ENCODE peak calls at places on chromosome 14, in four cellular contexts. One of them, this sample, is unnamed.

GRCh38 chr14:34098045-34098984 is 147.4 kb upstream of the EGLN3 start:
- DNase-seq in A673: peak; percentile 40
- DNase-seq in AG20443: peak; percentile 64
- DNase-seq in stimulated activated naive CD8-positive, alpha-beta T cell treated with anti-CD3 and anti-CD28 coated beads, Interleukin-15, Interleukin-2, amounts not matched to agents 100 U/mL and 50 U/mL, for 24 hours: peak; percentile 14
- DNase-seq in this sample: peak; percentile 58

GRCh38 chr14:50082784-50083466 is 33.4 kb downstream of the VCPKMT start:
- DNase-seq in A673: no peak
- DNase-seq in AG20443: no peak
- DNase-seq in stimulated activated naive CD8-positive, alpha-beta T cell treated with anti-CD3 and anti-CD28 coated beads, Interleukin-15, Interleukin-2, amounts not matched to agents 100 U/mL and 50 U/mL, for 24 hours: peak; percentile 86
- DNase-seq in this sample: no peak

GRCh38 chr14:103542545-103543088 is 13.6 kb downstream of the TRMT61A start:
- DNase-seq in A673: no peak
- DNase-seq in AG20443: peak; percentile 83
- DNase-seq in stimulated activated naive CD8-positive, alpha-beta T cell treated with anti-CD3 and anti-CD28 coated beads, Interleukin-15, Interleukin-2, amounts not matched to agents 100 U/mL and 50 U/mL, for 24 hours: no peak
- DNase-seq in this sample: no peak

GRCh38 chr14:20830831-20831230 is 28.2 kb upstream of the RNASE1 start:
- DNase-seq in A673: no peak
- DNase-seq in AG20443: no peak
- DNase-seq in stimulated activated naive CD8-positive, alpha-beta T cell treated with anti-CD3 and anti-CD28 coated beads, Interleukin-15, Interleukin-2, amounts not matched to agents 100 U/mL and 50 U/mL, for 24 hours: no peak
- DNase-seq in this sample: no peak

GRCh38 chr14:63677891-63678379 is 36.3 kb upstream of the WDR89 start:
- DNase-seq in A673: peak; percentile 43
- DNase-seq in AG20443: peak; percentile 17
- DNase-seq in stimulated activated naive CD8-positive, alpha-beta T cell treated with anti-CD3 and anti-CD28 coated beads, Interleukin-15, Interleukin-2, amounts not matched to agents 100 U/mL and 50 U/mL, for 24 hours: no peak
- DNase-seq in this sample: no peak

GRCh38 chr14:85617799-85618198 is 87.9 kb downstream of the FLRT2 start:
- DNase-seq in A673: peak; percentile 73
- DNase-seq in AG20443: no peak
- DNase-seq in stimulated activated naive CD8-positive, alpha-beta T cell treated with anti-CD3 and anti-CD28 coated beads, Interleukin-15, Interleukin-2, amounts not matched to agents 100 U/mL and 50 U/mL, for 24 hours: no peak
- DNase-seq in this sample: no peak

GRCh38 chr14:53742226-53742607 is 214.4 kb downstream of the BMP4 start:
- DNase-seq in A673: peak; percentile 12
- DNase-seq in AG20443: no peak
- DNase-seq in stimulated activated naive CD8-positive, alpha-beta T cell treated with anti-CD3 and anti-CD28 coated beads, Interleukin-15, Interleukin-2, amounts not matched to agents 100 U/mL and 50 U/mL, for 24 hours: no peak
- DNase-seq in this sample: no peak

GRCh38 chr14:93037354-93037753 is 78.4 kb downstream of the ITPK1 start:
- DNase-seq in A673: no peak
- DNase-seq in AG20443: no peak
- DNase-seq in stimulated activated naive CD8-positive, alpha-beta T cell treated with anti-CD3 and anti-CD28 coated beads, Interleukin-15, Interleukin-2, amounts not matched to agents 100 U/mL and 50 U/mL, for 24 hours: no peak
- DNase-seq in this sample: no peak

GRCh38 chr14:61607570-61608244 is 87.6 kb upstream of the HIF1A start:
- DNase-seq in A673: peak; percentile 20
- DNase-seq in AG20443: no peak
- DNase-seq in stimulated activated naive CD8-positive, alpha-beta T cell treated with anti-CD3 and anti-CD28 coated beads, Interleukin-15, Interleukin-2, amounts not matched to agents 100 U/mL and 50 U/mL, for 24 hours: peak; percentile 20
- DNase-seq in this sample: no peak

GRCh38 chr14:54627325-54627717 is 60.4 kb downstream of the SAMD4A start:
- DNase-seq in A673: no peak
- DNase-seq in AG20443: peak; percentile 16
- DNase-seq in stimulated activated naive CD8-positive, alpha-beta T cell treated with anti-CD3 and anti-CD28 coated beads, Interleukin-15, Interleukin-2, amounts not matched to agents 100 U/mL and 50 U/mL, for 24 hours: no peak
- DNase-seq in this sample: no peak

GRCh38 chr14:83993545-83993944 is 1536.4 kb upstream of the FLRT2 start:
- DNase-seq in A673: no peak
- DNase-seq in AG20443: no peak
- DNase-seq in stimulated activated naive CD8-positive, alpha-beta T cell treated with anti-CD3 and anti-CD28 coated beads, Interleukin-15, Interleukin-2, amounts not matched to agents 100 U/mL and 50 U/mL, for 24 hours: no peak
- DNase-seq in this sample: no peak

GRCh38 chr14:50964683-50965390 is 20.6 kb upstream of the PYGL start:
- DNase-seq in A673: peak; percentile 64
- DNase-seq in AG20443: peak; percentile 59
- DNase-seq in stimulated activated naive CD8-positive, alpha-beta T cell treated with anti-CD3 and anti-CD28 coated beads, Interleukin-15, Interleukin-2, amounts not matched to agents 100 U/mL and 50 U/mL, for 24 hours: no peak
- DNase-seq in this sample: no peak

GRCh38 chr14:25833341-25834121 is 764.3 kb downstream of the NOVA1 start:
- DNase-seq in A673: peak; percentile 87
- DNase-seq in AG20443: no peak
- DNase-seq in stimulated activated naive CD8-positive, alpha-beta T cell treated with anti-CD3 and anti-CD28 coated beads, Interleukin-15, Interleukin-2, amounts not matched to agents 100 U/mL and 50 U/mL, for 24 hours: peak; percentile 2
- DNase-seq in this sample: peak; percentile 75

GRCh38 chr14:104582649-104583048 is 3.1 kb downstream of the C14orf180 start:
- DNase-seq in A673: no peak
- DNase-seq in AG20443: no peak
- DNase-seq in stimulated activated naive CD8-positive, alpha-beta T cell treated with anti-CD3 and anti-CD28 coated beads, Interleukin-15, Interleukin-2, amounts not matched to agents 100 U/mL and 50 U/mL, for 24 hours: no peak
- DNase-seq in this sample: no peak

GRCh38 chr14:99271288-99271941 is 582 bp downstream of the BCL11B start:
- DNase-seq in A673: no peak
- DNase-seq in AG20443: no peak
- DNase-seq in stimulated activated naive CD8-positive, alpha-beta T cell treated with anti-CD3 and anti-CD28 coated beads, Interleukin-15, Interleukin-2, amounts not matched to agents 100 U/mL and 50 U/mL, for 24 hours: no peak
- DNase-seq in this sample: no peak

GRCh38 chr14:74475678-74476077 is 17.4 kb downstream of the NPC2 start:
- DNase-seq in A673: no peak
- DNase-seq in AG20443: peak; percentile 78
- DNase-seq in stimulated activated naive CD8-positive, alpha-beta T cell treated with anti-CD3 and anti-CD28 coated beads, Interleukin-15, Interleukin-2, amounts not matched to agents 100 U/mL and 50 U/mL, for 24 hours: no peak
- DNase-seq in this sample: no peak

GRCh38 chr14:49134940-49135339 is 451.2 kb downstream of the RPS29 start:
- DNase-seq in A673: peak; percentile 29
- DNase-seq in AG20443: no peak
- DNase-seq in stimulated activated naive CD8-positive, alpha-beta T cell treated with anti-CD3 and anti-CD28 coated beads, Interleukin-15, Interleukin-2, amounts not matched to agents 100 U/mL and 50 U/mL, for 24 hours: no peak
- DNase-seq in this sample: peak; percentile 37

GRCh38 chr14:94649543-94650443 is 37.6 kb downstream of the SERPINA3 start:
- DNase-seq in A673: no peak
- DNase-seq in AG20443: no peak
- DNase-seq in stimulated activated naive CD8-positive, alpha-beta T cell treated with anti-CD3 and anti-CD28 coated beads, Interleukin-15, Interleukin-2, amounts not matched to agents 100 U/mL and 50 U/mL, for 24 hours: no peak
- DNase-seq in this sample: no peak

GRCh38 chr14:85233756-85234545 is 296.0 kb upstream of the FLRT2 start:
- DNase-seq in A673: no peak
- DNase-seq in AG20443: peak; percentile 16
- DNase-seq in stimulated activated naive CD8-positive, alpha-beta T cell treated with anti-CD3 and anti-CD28 coated beads, Interleukin-15, Interleukin-2, amounts not matched to agents 100 U/mL and 50 U/mL, for 24 hours: no peak
- DNase-seq in this sample: peak; percentile 4

GRCh38 chr14:68955164-68955921 is 23.8 kb downstream of the ACTN1 start:
- DNase-seq in A673: peak; percentile 25
- DNase-seq in AG20443: peak; percentile 25
- DNase-seq in stimulated activated naive CD8-positive, alpha-beta T cell treated with anti-CD3 and anti-CD28 coated beads, Interleukin-15, Interleukin-2, amounts not matched to agents 100 U/mL and 50 U/mL, for 24 hours: no peak
- DNase-seq in this sample: no peak

GRCh38 chr14:35766700-35767082 is 42.4 kb downstream of the RALGAPA1 start:
- DNase-seq in A673: no peak
- DNase-seq in AG20443: no peak
- DNase-seq in stimulated activated naive CD8-positive, alpha-beta T cell treated with anti-CD3 and anti-CD28 coated beads, Interleukin-15, Interleukin-2, amounts not matched to agents 100 U/mL and 50 U/mL, for 24 hours: peak; percentile 7
- DNase-seq in this sample: no peak

GRCh38 chr14:101412741-101413140 is 148.6 kb upstream of the DIO3 start:
- DNase-seq in A673: no peak
- DNase-seq in AG20443: no peak
- DNase-seq in stimulated activated naive CD8-positive, alpha-beta T cell treated with anti-CD3 and anti-CD28 coated beads, Interleukin-15, Interleukin-2, amounts not matched to agents 100 U/mL and 50 U/mL, for 24 hours: no peak
- DNase-seq in this sample: no peak

GRCh38 chr14:51462182-51462581 is 189.5 kb upstream of the FRMD6 start:
- DNase-seq in A673: no peak
- DNase-seq in AG20443: no peak
- DNase-seq in stimulated activated naive CD8-positive, alpha-beta T cell treated with anti-CD3 and anti-CD28 coated beads, Interleukin-15, Interleukin-2, amounts not matched to agents 100 U/mL and 50 U/mL, for 24 hours: no peak
- DNase-seq in this sample: peak; percentile 26

GRCh38 chr14:44820230-44820964 is 141.3 kb downstream of the KLHL28 start:
- DNase-seq in A673: peak; percentile 57
- DNase-seq in AG20443: no peak
- DNase-seq in stimulated activated naive CD8-positive, alpha-beta T cell treated with anti-CD3 and anti-CD28 coated beads, Interleukin-15, Interleukin-2, amounts not matched to agents 100 U/mL and 50 U/mL, for 24 hours: no peak
- DNase-seq in this sample: no peak

GRCh38 chr14:76348898-76349297 is 27.0 kb upstream of the ESRRB start:
- DNase-seq in A673: peak; percentile 41
- DNase-seq in AG20443: peak; percentile 61
- DNase-seq in stimulated activated naive CD8-positive, alpha-beta T cell treated with anti-CD3 and anti-CD28 coated beads, Interleukin-15, Interleukin-2, amounts not matched to agents 100 U/mL and 50 U/mL, for 24 hours: no peak
- DNase-seq in this sample: no peak

GRCh38 chr14:101875726-101876268 is 88.6 kb upstream of the DYNC1H1 start:
- DNase-seq in A673: no peak
- DNase-seq in AG20443: no peak
- DNase-seq in stimulated activated naive CD8-positive, alpha-beta T cell treated with anti-CD3 and anti-CD28 coated beads, Interleukin-15, Interleukin-2, amounts not matched to agents 100 U/mL and 50 U/mL, for 24 hours: no peak
- DNase-seq in this sample: no peak

GRCh38 chr14:64779472-64779871 is 75.2 kb downstream of the PLEKHG3 start:
- DNase-seq in A673: no peak
- DNase-seq in AG20443: no peak
- DNase-seq in stimulated activated naive CD8-positive, alpha-beta T cell treated with anti-CD3 and anti-CD28 coated beads, Interleukin-15, Interleukin-2, amounts not matched to agents 100 U/mL and 50 U/mL, for 24 hours: no peak
- DNase-seq in this sample: no peak

GRCh38 chr14:26855051-26855753 is 257.4 kb upstream of the NOVA1 start:
- DNase-seq in A673: no peak
- DNase-seq in AG20443: peak; percentile 31
- DNase-seq in stimulated activated naive CD8-positive, alpha-beta T cell treated with anti-CD3 and anti-CD28 coated beads, Interleukin-15, Interleukin-2, amounts not matched to agents 100 U/mL and 50 U/mL, for 24 hours: no peak
- DNase-seq in this sample: no peak

GRCh38 chr14:99779751-99780150 is 13.5 kb upstream of the EML1 start:
- DNase-seq in A673: no peak
- DNase-seq in AG20443: no peak
- DNase-seq in stimulated activated naive CD8-positive, alpha-beta T cell treated with anti-CD3 and anti-CD28 coated beads, Interleukin-15, Interleukin-2, amounts not matched to agents 100 U/mL and 50 U/mL, for 24 hours: no peak
- DNase-seq in this sample: no peak

GRCh38 chr14:24888532-24888931 is 161.4 kb downstream of the STXBP6 start:
- DNase-seq in A673: no peak
- DNase-seq in AG20443: no peak
- DNase-seq in stimulated activated naive CD8-positive, alpha-beta T cell treated with anti-CD3 and anti-CD28 coated beads, Interleukin-15, Interleukin-2, amounts not matched to agents 100 U/mL and 50 U/mL, for 24 hours: no peak
- DNase-seq in this sample: no peak

This sample was measured in SK-MEL-5.